ENCODE peak calls at places on chromosomes 13 and 19, in four cellular contexts. D is heart left ventricle, M is body of pancreas, W is fibroblast of lung. S is an unnamed sample.

GRCh38 chr19:29724102-29724641 is 9.1 kb upstream of the C19orf12 start:
- DNase-seq in D (no peak), M (no peak), W (peak; percentile 6), S (no peak)

GRCh38 chr19:4911786-4912672 is 2.7 kb downstream of the UHRF1 start:
- DNase-seq in D (peak; percentile 52), M (peak; percentile 45), W (peak; percentile 100), S (peak; percentile 96)

GRCh38 chr13:113967206-113967720 is 6.6 kb downstream of the C13orf46 start:
- DNase-seq in D (no peak), M (peak; percentile 14), W (no peak), S (no peak)

GRCh38 chr19:13492128-13492527 is 14.2 kb downstream of the CACNA1A start:
- DNase-seq in D (no peak), M (no peak), W (peak; percentile 2), S (no peak)

GRCh38 chr13:68358218-68358817 is 1128.2 kb upstream of the PCDH9 start:
- DNase-seq in D (no peak), M (no peak), W (no peak), S (no peak)

GRCh38 chr13:104006625-104007061 is 940.4 kb upstream of the SLC10A2 start:
- DNase-seq in D (no peak), M (no peak), W (peak; percentile 16), S (peak; percentile 28)

GRCh38 chr13:99340638-99341037 is 33.4 kb upstream of the GPR183 start:
- DNase-seq in D (no peak), M (no peak), W (no peak), S (no peak)

GRCh38 chr13:89977203-89977602 is 1370.3 kb upstream of the MIR17HG start:
- DNase-seq in D (no peak), M (no peak), W (no peak), S (no peak)

GRCh38 chr13:79434578-79434977 is 28.5 kb upstream of the RBM26 start:
- DNase-seq in D (no peak), M (no peak), W (peak; percentile 12), S (no peak)

GRCh38 chr13:111488466-111489132 is 168.2 kb downstream of the TEX29 start:
- DNase-seq in D (no peak), M (no peak), W (no peak), S (no peak)

GRCh38 chr13:25463496-25463895 is 91.7 kb downstream of the ATP8A2 start:
- DNase-seq in D (no peak), M (no peak), W (no peak), S (no peak)

GRCh38 chr19:10010247-10010691 is at the start of gene COL5A3:
- DNase-seq in D (peak; percentile 87), M (peak; percentile 18), W (peak; percentile 70), S (peak; percentile 73)

GRCh38 chr13:46628622-46629365 is 75.8 kb downstream of the LRCH1 start:
- DNase-seq in D (no peak), M (no peak), W (no peak), S (no peak)

GRCh38 chr19:31548941-31549340 is 199.7 kb upstream of the TSHZ3 start:
- DNase-seq in D (no peak), M (peak; percentile 16), W (peak; percentile 54), S (peak; percentile 10)

GRCh38 chr13:64718116-64718515 is 2512.0 kb downstream of the PCDH9 start:
- DNase-seq in D (no peak), M (no peak), W (no peak), S (no peak)

GRCh38 chr13:41590643-41591042 is 133.3 kb downstream of the RGCC start:
- DNase-seq in D (no peak), M (no peak), W (no peak), S (no peak)

GRCh38 chr13:32176696-32177095 is 138.5 kb downstream of the ZAR1L start:
- DNase-seq in D (no peak), M (no peak), W (no peak), S (no peak)

GRCh38 chr13:98478134-98479129 is 98.5 kb downstream of the STK24 start:
- DNase-seq in D (no peak), M (no peak), W (peak; percentile 26), S (no peak)

GRCh38 chr13:60164490-60164889 is 762 bp upstream of the DIAPH3 start:
- DNase-seq in D (no peak), M (no peak), W (peak; percentile 39), S (no peak)

DNA sequence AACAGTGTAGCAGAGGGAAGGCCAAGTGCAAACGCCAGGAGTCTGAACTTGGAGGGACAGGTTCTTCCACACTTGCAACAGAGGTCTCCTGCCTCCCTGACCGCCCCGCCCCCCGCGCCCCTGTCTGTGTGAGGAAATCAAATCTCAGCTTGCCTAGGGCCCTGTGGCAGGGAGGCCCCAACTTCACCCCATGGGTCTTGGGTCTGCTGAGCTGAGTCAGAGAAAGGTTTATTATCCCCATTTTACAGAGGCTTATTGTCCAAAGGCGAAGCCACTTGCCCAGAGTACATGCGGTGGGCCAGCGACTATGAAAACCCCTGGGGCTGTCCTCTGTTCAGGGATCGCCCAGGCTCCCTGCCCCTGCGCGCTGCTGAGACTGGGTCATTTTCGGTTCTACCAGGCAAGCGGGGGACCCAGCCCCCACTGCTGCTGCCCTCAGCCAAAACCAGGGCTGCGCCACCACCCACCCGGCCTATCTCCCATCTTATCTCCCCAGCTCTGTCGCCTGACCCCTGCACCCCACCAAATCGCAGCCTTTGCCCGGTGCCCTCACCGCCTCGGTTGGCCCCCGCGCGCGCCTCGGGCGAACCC is 956 bp upstream of the CERS4 start:
- DNase-seq in D (peak; percentile 29), M (peak; percentile 52), W (no peak), S (no peak)
- H3K4me3 ChIP-seq in D (peak overlapping the region; percentile 55), M (no peak overlapping the region), W (no peak overlapping the region), S (peak overlapping the region; percentile 24)

DNA sequence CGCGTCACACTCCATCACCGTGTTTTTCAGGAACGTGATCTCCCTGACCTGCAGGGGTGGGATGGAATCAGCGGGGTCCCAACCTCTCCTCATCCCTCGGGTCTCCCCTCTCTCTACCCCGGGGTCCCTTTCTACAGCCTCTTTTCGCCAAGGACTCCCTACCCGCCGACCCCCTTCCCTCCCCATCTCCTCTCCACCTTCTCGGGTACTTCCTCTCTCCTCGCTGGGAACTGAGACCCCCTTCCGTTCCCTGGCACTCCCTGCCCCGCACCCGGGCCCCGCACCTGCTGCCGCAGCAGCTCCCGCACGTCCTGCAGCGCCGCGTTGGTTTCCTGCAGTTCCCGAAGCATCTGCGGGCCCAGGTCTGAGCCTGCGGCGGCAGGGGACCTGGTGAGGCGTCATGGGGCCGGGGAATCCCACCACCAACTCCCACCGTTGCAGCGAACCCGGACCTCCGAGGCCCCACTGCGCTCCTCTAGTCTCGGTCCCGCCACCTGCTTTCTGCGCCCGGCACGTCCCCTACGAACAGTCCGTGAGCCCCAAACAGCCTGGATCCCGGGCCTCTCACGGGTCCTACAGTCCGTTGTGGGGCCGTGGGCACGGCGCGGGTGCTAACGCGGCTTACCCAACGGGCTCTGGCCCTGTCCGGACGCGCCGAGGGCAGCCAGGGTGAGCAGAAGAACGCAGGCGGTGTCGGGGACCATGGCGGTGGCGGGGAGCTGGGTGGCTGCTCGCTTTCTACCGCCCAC is at the start of gene COMP:
- DNase-seq in D (no peak), M (no peak), W (no peak), S (no peak)
- H3K27me3 ChIP-seq in D (peaks cover 50% of the 10 kb centered on the region), M (peaks cover 16% of the 10 kb centered on the region), W (peaks cover 54% of the 10 kb centered on the region), S (peaks cover 20% of the 10 kb centered on the region)

DNA sequence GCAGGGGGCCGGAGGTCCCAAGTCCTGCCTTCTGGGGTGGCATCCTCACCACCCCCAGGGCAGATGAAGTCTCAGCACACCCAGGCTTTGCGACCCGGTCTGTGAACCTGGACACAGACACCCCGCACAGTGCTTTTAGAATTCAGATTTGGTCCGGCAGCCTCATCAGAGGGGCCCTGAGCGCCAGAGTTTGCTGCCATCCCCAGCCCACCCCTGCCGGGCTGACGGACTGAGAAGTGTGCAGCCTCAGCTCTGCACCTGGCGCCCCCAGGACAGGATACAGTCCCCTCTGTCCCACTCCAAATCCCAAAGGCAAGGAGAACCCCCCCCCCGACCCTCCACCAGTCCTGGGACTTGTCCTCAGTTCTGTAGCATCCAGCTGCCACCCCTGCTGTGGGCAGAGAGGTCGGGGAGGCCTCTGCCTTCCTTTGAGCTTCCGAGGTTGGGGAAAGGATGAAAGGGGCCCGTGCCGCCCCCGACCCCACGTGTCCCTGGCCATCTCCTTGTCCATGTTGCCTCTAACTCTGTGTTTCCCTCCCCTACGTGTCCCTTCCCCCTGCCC is 16.9 kb downstream of the CAPN12 start:
- DNase-seq in D (peak; percentile 29), M (peak; percentile 8), W (no peak), S (no peak)
- H3K36me3 ChIP-seq in D (peaks cover 94% of the 10 kb centered on the region), M (peaks cover 36% of the 10 kb centered on the region), W (peaks cover 63% of the 10 kb centered on the region), S (peaks cover 91% of the 10 kb centered on the region)

DNA sequence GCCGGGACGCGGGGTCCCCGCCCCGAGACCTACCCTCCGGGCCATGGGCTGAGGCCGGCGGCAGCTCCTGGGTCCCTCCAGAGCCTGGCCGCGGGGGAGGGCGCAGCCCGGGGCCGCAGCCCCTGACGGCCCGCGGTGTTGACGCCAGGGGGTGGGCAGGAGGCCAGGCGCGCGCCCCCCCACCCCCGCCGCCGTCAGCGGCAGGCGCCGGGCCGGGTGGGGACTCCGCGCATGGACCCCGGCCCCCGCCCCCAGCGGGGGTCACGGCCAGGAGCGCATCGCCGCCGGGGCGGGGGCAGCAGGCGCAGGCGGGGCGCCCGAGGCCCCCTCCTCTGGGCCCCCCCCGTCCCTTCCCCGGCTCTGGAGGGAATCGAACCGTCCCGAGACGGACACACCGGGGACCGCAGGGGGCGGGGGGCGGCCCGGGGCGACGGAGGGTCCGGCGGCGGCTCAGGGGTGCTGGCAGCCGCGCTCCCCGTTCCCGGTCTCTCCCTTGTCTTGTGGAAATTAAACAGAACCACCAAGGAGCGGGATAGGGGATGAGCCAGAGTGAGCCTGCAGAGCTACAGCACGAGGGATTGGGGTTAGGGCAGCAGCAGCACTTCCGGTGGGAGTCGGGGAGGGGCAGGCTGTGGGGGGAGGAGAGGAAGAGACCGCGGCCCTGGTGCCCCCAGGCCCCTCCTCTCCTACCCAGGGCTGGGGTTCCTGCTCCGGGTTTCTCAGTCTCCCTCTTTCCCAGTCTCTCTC is at the start of gene MEIS3:
- DNase-seq in D (no peak), M (no peak), W (no peak), S (no peak)
- H3K4me3 ChIP-seq in D (no peak within 1 kb of the TSS), M (no peak within 1 kb of the TSS), W (peak within 1 kb of the TSS; percentile 68), S (no peak within 1 kb of the TSS)

GRCh38 chr19:18781047-18781600 is 10.0 kb downstream of the COMP start:
- DNase-seq in D (no peak), M (no peak), W (no peak), S (no peak)

GRCh38 chr19:18780081-18780480 is 11.0 kb downstream of the COMP start:
- DNase-seq in D (no peak), M (no peak), W (no peak), S (no peak)

GRCh38 chr19:18781885-18782527 is 9.1 kb downstream of the COMP start:
- DNase-seq in D (no peak), M (no peak), W (no peak), S (no peak)

GRCh38 chr19:18778826-18779354 is 12.2 kb downstream of the COMP start:
- DNase-seq in D (no peak), M (no peak), W (no peak), S (no peak)

GRCh38 chr19:18780631-18781030 is 10.5 kb downstream of the COMP start:
- DNase-seq in D (no peak), M (no peak), W (no peak), S (no peak)
- H3K27me3 ChIP-seq in D (peaks cover 4% of the 10 kb centered on the region), M (no peaks in the 10 kb centered on the region), W (no peaks in the 10 kb centered on the region), S (no peaks in the 10 kb centered on the region)

DNA sequence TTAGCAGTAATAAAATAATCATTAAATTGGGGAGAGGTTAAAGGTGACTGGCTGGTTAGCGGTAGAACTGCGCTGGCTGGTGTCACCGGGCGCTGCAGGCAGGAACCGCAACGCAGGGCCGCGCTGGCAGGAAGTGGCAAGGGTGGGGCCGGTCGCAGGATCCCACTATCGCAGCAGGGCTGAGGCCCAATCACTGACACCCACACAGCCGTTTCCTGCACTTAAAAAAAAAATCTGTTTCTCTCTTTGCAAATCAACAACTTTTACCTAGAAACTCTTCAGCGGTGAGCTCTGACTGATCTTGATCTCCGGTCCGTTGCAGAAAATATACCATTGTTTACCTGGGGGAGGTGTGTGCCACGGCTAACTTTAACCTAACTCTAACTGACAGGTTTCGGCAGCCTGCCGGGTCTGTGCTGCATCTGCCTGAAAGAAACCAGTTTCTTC is 46.9 kb downstream of the KLF2 start:
- DNase-seq in D (peak; percentile 75), M (no peak), W (no peak), S (no peak)
- H3K36me3 ChIP-seq in D (peaks cover 38% of the 10 kb centered on the region), M (no peaks in the 10 kb centered on the region), W (peaks cover 8% of the 10 kb centered on the region), S (peaks cover 42% of the 10 kb centered on the region)